ENCODE peak calls at places on chromosomes 13 and 19, in nine cellular contexts. A is NB4; Y is mammary epithelial cell; G is activated CD4-positive, alpha-beta T cell treated with anti-CD3 and anti-CD28 coated beads for 48 hours; J is tibial artery; Z is activated CD8-positive, alpha-beta memory T cell treated with anti-CD3 and anti-CD28 coated beads for 4 hours; S is HT1080; I is Ammon's horn; Q is PC-3. O is an unnamed sample.

GRCh38 chr19:33064778-33065550 is at the start of gene RHPN2:
- DNase-seq in A (peak; percentile 77), Y (peak; percentile 63), G (peak; percentile 79), J (no peak), Z (peak; percentile 34), S (peak; percentile 49), I (peak; percentile 64), Q (peak; percentile 66), O (peak; percentile 69)

GRCh38 chr19:1651548-1652394 is 644 bp downstream of the TCF3 start:
- DNase-seq in A (peak; percentile 51), Y (peak; percentile 36), G (peak; percentile 58), J (no peak), Z (no peak), S (no peak), I (no peak), Q (no peak), O (peak; percentile 42)

GRCh38 chr19:7442423-7442822 is 46.4 kb downstream of the PEX11G start:
- DNase-seq in A (no peak), Y (no peak), G (no peak), J (no peak), Z (no peak), S (no peak), I (no peak), Q (no peak), O (no peak)

GRCh38 chr13:30354481-30355404 is 47.4 kb upstream of the KATNAL1 start:
- DNase-seq in A (no peak), Y (no peak), G (no peak), J (no peak), Z (no peak), S (no peak), I (no peak), Q (no peak), O (no peak)

GRCh38 chr13:97318532-97318931 is 96.4 kb downstream of the MBNL2 start:
- DNase-seq in A (peak; percentile 50), Y (no peak), G (no peak), J (no peak), Z (no peak), S (no peak), I (no peak), Q (no peak), O (no peak)

GRCh38 chr19:12749938-12750521 is 1.6 kb upstream of the BEST2 start:
- DNase-seq in A (peak; percentile 76), Y (no peak), G (no peak), J (no peak), Z (no peak), S (peak; percentile 40), I (no peak), Q (peak; percentile 64), O (no peak)

GRCh38 chr19:29785955-29786589 is 25.7 kb upstream of the CCNE1 start:
- DNase-seq in A (peak; percentile 27), Y (no peak), G (peak; percentile 45), J (no peak), Z (no peak), S (peak; percentile 37), I (no peak), Q (no peak), O (no peak)

GRCh38 chr19:30897553-30897952 is 451.7 kb downstream of the TSHZ3 start:
- DNase-seq in A (no peak), Y (no peak), G (no peak), J (no peak), Z (no peak), S (no peak), I (no peak), Q (no peak), O (no peak)

GRCh38 chr19:927044-927706 is 1.3 kb downstream of the ARID3A start:
- DNase-seq in A (peak; percentile 88), Y (no peak), G (no peak), J (peak; percentile 89), Z (no peak), S (no peak), I (no peak), Q (no peak), O (no peak)